ENCODE peak calls at places on chromosomes 6 and 20, in four cellular contexts. One of them, this sample, is unnamed.

GRCh38 chr6:17353440-17354175 is 39.8 kb upstream of the CAP2 start:
- DNase-seq in right lobe of liver: no peak
- DNase-seq in ascending aorta: no peak
- DNase-seq in ovary: no peak
- DNase-seq in this sample: no peak

GRCh38 chr6:41228616-41229015 is 467 bp downstream of the TREML4 start:
- DNase-seq in right lobe of liver: no peak
- DNase-seq in ascending aorta: no peak
- DNase-seq in ovary: no peak
- DNase-seq in this sample: no peak

GRCh38 chr6:35581633-35582032 is 68.9 kb upstream of the TULP1 start:
- DNase-seq in right lobe of liver: no peak
- DNase-seq in ascending aorta: no peak
- DNase-seq in ovary: no peak
- DNase-seq in this sample: no peak

GRCh38 chr20:8018928-8019177 is 708 bp downstream of the TMX4 start:
- DNase-seq in right lobe of liver: no peak
- DNase-seq in ascending aorta: no peak
- DNase-seq in ovary: no peak
- DNase-seq in this sample: no peak

GRCh38 chr20:19974621-19975435 is 42.3 kb upstream of the NAA20 start:
- DNase-seq in right lobe of liver: peak; percentile 61
- DNase-seq in ascending aorta: peak; percentile 78
- DNase-seq in ovary: peak; percentile 87
- DNase-seq in this sample: peak; percentile 85

GRCh38 chr20:37777556-37777955 is 83.7 kb downstream of the CTNNBL1 start:
- DNase-seq in right lobe of liver: no peak
- DNase-seq in ascending aorta: no peak
- DNase-seq in ovary: no peak
- DNase-seq in this sample: no peak

GRCh38 chr6:127343753-127344659 is 597 bp upstream of the ECHDC1 start:
- DNase-seq in right lobe of liver: no peak
- DNase-seq in ascending aorta: no peak
- DNase-seq in ovary: no peak
- DNase-seq in this sample: no peak

GRCh38 chr6:46015119-46015968 is at the start of gene CLIC5:
- DNase-seq in right lobe of liver: peak; percentile 41
- DNase-seq in ascending aorta: no peak
- DNase-seq in ovary: no peak
- DNase-seq in this sample: peak; percentile 77

GRCh38 chr20:56697476-56697875 is 68.4 kb downstream of the TFAP2C start:
- DNase-seq in right lobe of liver: no peak
- DNase-seq in ascending aorta: no peak
- DNase-seq in ovary: no peak
- DNase-seq in this sample: no peak

GRCh38 chr20:52001999-52002666 is 189.4 kb downstream of the ZFP64 start:
- DNase-seq in right lobe of liver: no peak
- DNase-seq in ascending aorta: no peak
- DNase-seq in ovary: no peak
- DNase-seq in this sample: no peak

GRCh38 chr6:167576050-167576741 is 250.5 kb upstream of the AFDN start:
- DNase-seq in right lobe of liver: no peak
- DNase-seq in ascending aorta: no peak
- DNase-seq in ovary: no peak
- DNase-seq in this sample: no peak

GRCh38 chr6:89944826-89945407 is 50.6 kb downstream of the GJA10 start:
- DNase-seq in right lobe of liver: no peak
- DNase-seq in ascending aorta: no peak
- DNase-seq in ovary: no peak
- DNase-seq in this sample: no peak
- TF ChIP-seq CTCF in right lobe of liver: peak; percentile 34
- TF ChIP-seq CTCF in ascending aorta: peak; percentile 24
- TF ChIP-seq CTCF in ovary: no peak
- TF ChIP-seq CTCF in this sample: peak; percentile 47

GRCh38 chr20:24823176-24823575 is 125.9 kb upstream of the CST7 start:
- DNase-seq in right lobe of liver: no peak
- DNase-seq in ascending aorta: no peak
- DNase-seq in ovary: no peak
- DNase-seq in this sample: no peak

GRCh38 chr20:24819331-24819965 is 129.6 kb upstream of the CST7 start:
- DNase-seq in right lobe of liver: no peak
- DNase-seq in ascending aorta: no peak
- DNase-seq in ovary: no peak
- DNase-seq in this sample: no peak

GRCh38 chr20:24821391-24821790 is 127.7 kb upstream of the CST7 start:
- DNase-seq in right lobe of liver: no peak
- DNase-seq in ascending aorta: no peak
- DNase-seq in ovary: no peak
- DNase-seq in this sample: no peak

GRCh38 chr20:24818056-24818455 is 131.0 kb upstream of the CST7 start:
- DNase-seq in right lobe of liver: no peak
- DNase-seq in ascending aorta: no peak
- DNase-seq in ovary: no peak
- DNase-seq in this sample: no peak

GRCh38 chr20:24820345-24820744 is 128.7 kb upstream of the CST7 start:
- DNase-seq in right lobe of liver: no peak
- DNase-seq in ascending aorta: no peak
- DNase-seq in ovary: no peak
- DNase-seq in this sample: no peak
- H3K27ac ChIP-seq in right lobe of liver: no peak overlapping the region
- H3K27ac ChIP-seq in ascending aorta: no peak overlapping the region
- H3K27ac ChIP-seq in ovary: no peak overlapping the region
- H3K27ac ChIP-seq in this sample: no peak overlapping the region

DNA sequence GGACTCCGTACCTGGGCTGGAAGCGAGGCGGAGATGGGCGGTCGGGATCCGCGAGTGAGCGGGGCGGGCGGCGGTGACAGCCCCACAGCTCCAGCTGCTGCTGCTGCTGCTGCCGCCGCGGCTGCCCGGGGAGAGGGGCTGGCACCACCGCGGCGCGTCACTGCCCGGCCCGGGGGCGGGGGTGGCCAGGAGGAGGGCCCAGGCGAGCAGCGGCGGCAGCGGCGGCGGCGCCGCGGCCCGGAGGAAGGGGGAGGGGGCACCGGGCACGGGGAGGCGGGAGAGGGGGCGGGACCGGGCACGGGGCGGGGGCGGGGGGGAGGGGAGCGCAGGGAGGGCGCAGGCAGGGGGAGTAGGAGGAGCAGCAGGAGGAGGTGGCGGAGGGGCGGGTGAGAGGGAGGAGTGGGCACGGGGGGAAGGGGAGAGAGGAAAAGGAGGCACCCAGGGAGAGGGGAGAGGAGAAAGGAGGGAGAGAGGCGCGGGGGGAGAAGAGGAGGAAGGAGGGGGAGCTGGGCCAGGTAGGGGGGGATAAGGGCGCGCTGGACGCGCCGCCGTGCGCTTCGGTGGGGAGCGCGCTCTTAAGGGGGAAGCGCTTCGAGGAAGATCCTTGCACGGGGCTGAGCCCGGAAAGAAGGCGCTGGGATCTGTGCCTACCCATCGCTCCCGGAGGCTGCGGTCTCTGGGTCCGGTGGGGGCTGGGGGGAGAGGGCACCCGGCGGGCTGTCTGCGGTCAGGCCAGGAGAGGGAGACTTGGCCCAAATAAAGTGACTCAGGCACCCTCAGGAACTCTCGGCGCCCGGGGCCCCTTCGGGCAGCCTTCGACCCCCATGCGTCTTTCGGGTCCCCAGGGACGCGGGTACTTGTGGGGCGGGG is 101.5 kb downstream of the NOL4L start:
- DNase-seq in right lobe of liver: peak; percentile 88
- DNase-seq in ascending aorta: no peak
- DNase-seq in ovary: peak; percentile 60
- DNase-seq in this sample: peak; percentile 60
- TF ChIP-seq CTCF in right lobe of liver: peak; percentile 6
- TF ChIP-seq CTCF in ascending aorta: no peak
- TF ChIP-seq CTCF in ovary: no peak
- TF ChIP-seq CTCF in this sample: no peak

GRCh38 chr20:34820805-34821578 is 4.5 kb downstream of the NCOA6 start:
- DNase-seq in right lobe of liver: no peak
- DNase-seq in ascending aorta: no peak
- DNase-seq in ovary: no peak
- DNase-seq in this sample: no peak
- H3K27ac ChIP-seq in right lobe of liver: no peak overlapping the region
- H3K27ac ChIP-seq in ascending aorta: no peak overlapping the region
- H3K27ac ChIP-seq in ovary: no peak overlapping the region
- H3K27ac ChIP-seq in this sample: no peak overlapping the region

DNA sequence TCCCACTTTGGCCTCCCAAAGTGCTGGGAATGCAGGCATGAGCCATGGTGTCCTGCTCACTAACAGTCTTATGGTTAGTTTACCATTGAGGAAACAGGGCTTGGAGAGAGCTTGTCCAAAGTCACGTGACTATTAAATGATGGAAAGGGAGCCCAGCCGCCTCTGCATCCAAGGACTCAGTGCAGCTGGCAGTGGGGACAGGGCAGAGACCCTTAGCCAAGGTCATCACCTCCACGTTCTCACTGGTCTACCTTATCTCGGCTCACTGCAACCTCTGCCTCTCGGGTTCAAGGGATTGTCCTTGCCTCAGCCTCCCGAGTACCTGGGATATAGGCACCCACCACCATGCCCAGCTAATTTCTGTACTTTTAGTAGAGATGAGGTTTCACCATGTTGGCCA is 109.3 kb downstream of the SLC23A2 start:
- DNase-seq in right lobe of liver: no peak
- DNase-seq in ascending aorta: no peak
- DNase-seq in ovary: no peak
- DNase-seq in this sample: no peak
- TF ChIP-seq CTCF in right lobe of liver: no peak
- TF ChIP-seq CTCF in ascending aorta: no peak
- TF ChIP-seq CTCF in ovary: no peak
- TF ChIP-seq CTCF in this sample: no peak

This sample was measured in left ventricle myocardium inferior.